ENCODE peak calls at places on chromosome 14, in five cellular contexts. W is SK-N-SH, D is K562, F is HepG2, I is GM12878. T is an unnamed sample.

GRCh38 chr14:94104731-94105130 is 5.8 kb upstream of the IFI27 start:
- DNase-seq in F (no peak), D (no peak), I (no peak), W (no peak), T (no peak)

GRCh38 chr14:30580616-30581282 is 21.8 kb downstream of the G2E3 start:
- DNase-seq in W (no peak), I (no peak), D (no peak), F (no peak), T (no peak)

GRCh38 chr14:66371776-66372175 is 114.4 kb upstream of the CCDC196 start:
- DNase-seq in W (no peak), D (no peak), F (no peak), I (no peak), T (no peak)

GRCh38 chr14:85583311-85583710 is 53.4 kb downstream of the FLRT2 start:
- DNase-seq in D (no peak), I (no peak), W (no peak), F (no peak), T (no peak)

GRCh38 chr14:77303417-77304156 is 17.1 kb downstream of the POMT2 start:
- DNase-seq in I (no peak), F (peak; percentile 89), W (no peak), D (peak; percentile 44), T (peak; percentile 20)

GRCh38 chr14:48857366-48857765 is 728.8 kb downstream of the RPS29 start:
- DNase-seq in I (no peak), D (no peak), W (no peak), F (no peak), T (no peak)

GRCh38 chr14:50003213-50004021 is 110.5 kb downstream of the ARF6 start:
- DNase-seq in W (peak; percentile 78), I (peak; percentile 60), F (peak; percentile 71), D (peak; percentile 93), T (peak; percentile 79)

GRCh38 chr14:66005899-66006434 is 480.2 kb upstream of the CCDC196 start:
- DNase-seq in I (no peak), D (no peak), F (no peak), W (no peak), T (no peak)

GRCh38 chr14:68967459-68967940 is 11.6 kb downstream of the ACTN1 start:
- DNase-seq in W (no peak), I (no peak), F (no peak), D (no peak), T (no peak)

GRCh38 chr14:85437143-85437542 is 92.8 kb upstream of the FLRT2 start:
- DNase-seq in I (no peak), F (peak; percentile 24), D (no peak), W (no peak), T (no peak)

GRCh38 chr14:60647081-60647836 is 2.0 kb downstream of the SIX1 start:
- DNase-seq in F (peak; percentile 32), I (no peak), W (no peak), D (no peak), T (no peak)
- TF ChIP-seq REST in F (no peak), I (no peak), W (peak; percentile 53), D (no peak), T (no peak)

GRCh38 chr14:89248430-89249295 is 168.4 kb downstream of the FOXN3 start:
- DNase-seq in W (peak; percentile 23), F (no peak), I (no peak), D (no peak), T (no peak)

GRCh38 chr14:89251066-89251465 is 166.0 kb downstream of the FOXN3 start:
- DNase-seq in W (no peak), F (no peak), D (no peak), I (no peak), T (no peak)

GRCh38 chr14:89249972-89250371 is 167.1 kb downstream of the FOXN3 start:
- DNase-seq in W (no peak), D (no peak), I (no peak), F (no peak), T (no peak)

GRCh38 chr14:89247457-89248122 is 169.4 kb downstream of the FOXN3 start:
- DNase-seq in F (peak; percentile 78), W (no peak), I (no peak), D (no peak), T (no peak)

GRCh38 chr14:89249296-89249565 is 167.8 kb downstream of the FOXN3 start:
- DNase-seq in D (no peak), F (no peak), W (no peak), I (no peak), T (no peak)
- TF ChIP-seq GABPA in D (no peak), F (no peak), W (no peak), I (no peak), T (no peak)

DNA sequence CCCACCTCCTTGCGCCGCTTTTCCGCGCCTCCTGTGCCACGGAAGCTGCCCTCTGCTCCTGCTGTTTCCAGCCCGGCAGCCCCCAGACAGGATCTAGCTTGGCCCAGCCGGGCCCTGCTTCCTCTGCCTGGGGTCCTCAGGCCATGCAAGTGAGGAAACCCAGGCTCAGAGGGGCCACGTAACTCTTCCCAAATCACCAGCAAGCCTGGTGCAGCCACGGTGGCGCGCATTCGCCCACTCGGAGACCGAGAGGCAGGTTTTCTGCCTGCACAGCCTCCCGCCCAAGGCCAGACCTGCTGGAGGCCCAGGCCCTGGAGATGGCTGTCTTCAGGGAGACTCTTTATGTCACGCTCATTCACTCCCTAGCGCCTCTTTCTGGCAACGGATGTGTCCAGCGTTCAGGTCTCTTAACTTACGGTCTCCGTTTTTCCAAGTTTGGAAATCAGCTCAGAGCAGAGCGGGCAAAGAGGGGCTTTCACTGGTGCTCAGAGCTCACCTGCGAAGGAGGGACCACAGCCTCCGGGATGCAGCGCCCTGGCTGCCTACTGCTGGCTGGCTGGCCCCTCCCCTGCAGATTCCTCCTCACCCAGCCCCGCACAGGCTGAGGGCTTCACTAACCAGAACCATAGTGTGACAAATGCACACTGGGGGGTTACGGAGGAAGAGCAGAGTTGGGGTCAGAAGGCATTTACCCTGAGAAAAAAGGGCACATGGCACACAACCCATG is 20.6 kb upstream of the CEP170B start:
- DNase-seq in I (no peak), W (no peak), F (no peak), D (no peak), T (no peak)
- H3K4me3 ChIP-seq in I (no peak overlapping the region), W (no peak overlapping the region), F (no peak overlapping the region), D (no peak overlapping the region), T (no peak overlapping the region)

GRCh38 chr14:53295372-53295771 is 142.2 kb upstream of the DDHD1 start:
- DNase-seq in D (no peak), I (no peak), W (no peak), F (no peak), T (no peak)

DNA sequence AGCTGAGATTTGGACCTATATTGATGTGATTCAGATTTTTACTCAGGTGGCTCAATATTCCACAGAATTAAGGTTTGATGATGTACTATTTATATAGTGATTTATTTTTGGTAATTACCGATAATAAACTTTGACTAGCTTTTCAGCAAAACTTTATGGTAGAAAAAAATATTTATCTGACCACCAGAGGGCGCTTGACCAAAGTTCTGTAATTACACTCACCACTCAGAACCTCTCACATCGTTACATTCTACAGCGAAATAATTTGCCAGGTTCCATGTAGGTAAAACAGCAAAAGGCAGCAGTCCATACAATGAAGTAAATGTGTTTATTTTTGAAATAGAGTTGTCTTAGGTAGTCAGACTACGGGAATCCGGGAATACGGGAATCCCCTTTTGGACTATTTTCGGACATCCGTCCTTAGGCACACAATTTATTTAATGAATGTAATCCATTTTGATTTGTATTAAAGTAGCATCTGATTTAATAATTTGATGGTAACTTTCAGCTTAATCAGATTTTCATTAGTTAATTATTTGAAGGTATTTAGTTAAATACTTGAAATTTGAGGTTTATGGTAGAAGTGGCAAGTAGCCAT is 143.0 kb upstream of the DDHD1 start:
- DNase-seq in I (no peak), W (peak; percentile 8), D (peak; percentile 48), F (peak; percentile 17), T (peak; percentile 12)
- TF ChIP-seq REST in I (no peak), W (no peak), D (no peak), F (no peak), T (no peak)

DNA sequence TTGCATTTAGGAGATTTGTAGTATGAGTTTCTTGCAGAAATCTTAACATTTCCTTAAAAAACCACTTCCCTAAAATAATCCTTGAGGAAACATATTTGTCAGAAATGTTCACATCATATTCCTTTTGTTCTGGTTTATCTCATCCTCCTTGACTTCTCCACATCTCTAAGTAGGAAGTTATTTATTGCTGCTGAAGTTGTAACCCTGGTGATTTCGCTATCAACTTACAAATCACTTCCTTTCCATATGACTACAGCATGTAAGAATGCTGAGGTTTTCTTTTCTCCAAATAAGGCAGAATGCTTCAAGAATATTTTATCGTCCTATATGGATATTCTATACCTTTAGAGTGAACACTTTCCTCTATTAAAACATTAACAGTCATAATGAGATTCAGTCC is 751.7 kb downstream of the NRXN3 start:
- DNase-seq in D (no peak), W (no peak), I (no peak), F (no peak), T (no peak)
- TF ChIP-seq GABPA in D (no peak), W (no peak), I (no peak), F (no peak), T (no peak)

GRCh38 chr14:37596790-37597189 is 1.4 kb downstream of the TTC6 start:
- DNase-seq in I (no peak), F (no peak), W (no peak), D (no peak), T (no peak)
- H3K4me3 ChIP-seq in I (no peak overlapping the region), F (peak overlapping the region; percentile 87), W (no peak overlapping the region), D (no peak overlapping the region), T (no peak overlapping the region)

DNA sequence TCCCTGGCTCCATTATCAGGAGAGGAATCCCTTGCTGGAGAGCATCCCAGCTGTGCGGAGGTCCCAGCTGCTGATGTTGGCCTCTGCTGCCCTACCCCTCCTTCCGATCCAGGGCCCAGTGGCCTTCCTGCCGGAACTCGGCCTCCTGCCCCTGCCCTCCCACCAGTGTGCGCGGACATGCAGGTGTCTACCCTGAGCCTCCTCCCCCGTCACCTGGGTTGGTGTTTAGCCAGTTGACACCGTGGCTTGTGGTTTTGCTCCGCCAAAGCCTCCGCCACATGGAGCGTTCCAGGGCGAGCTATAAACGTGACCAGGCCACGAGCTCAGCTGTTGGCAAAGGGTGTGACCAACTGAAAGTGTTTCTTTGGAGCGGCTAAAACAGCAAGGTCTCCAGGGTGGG is 1104.3 kb downstream of the BCL11B start:
- DNase-seq in D (no peak), F (no peak), I (no peak), W (no peak), T (no peak)
- TF ChIP-seq REST in D (no peak), F (no peak), I (no peak), W (no peak), T (no peak)

GRCh38 chr14:92460916-92461579 is 52.5 kb upstream of the RIN3 start:
- DNase-seq in F (no peak), I (peak; percentile 61), D (no peak), W (no peak), T (peak; percentile 74)
- TF ChIP-seq GABPA in F (no peak), I (no peak), D (no peak), W (no peak), T (no peak)

GRCh38 chr14:95275507-95275906 is 44.2 kb downstream of the CLMN start:
- DNase-seq in D (no peak), F (no peak), W (no peak), I (no peak), T (no peak)
- H3K4me3 ChIP-seq in D (no peak overlapping the region), F (no peak overlapping the region), W (no peak overlapping the region), I (no peak overlapping the region), T (no peak overlapping the region)

DNA sequence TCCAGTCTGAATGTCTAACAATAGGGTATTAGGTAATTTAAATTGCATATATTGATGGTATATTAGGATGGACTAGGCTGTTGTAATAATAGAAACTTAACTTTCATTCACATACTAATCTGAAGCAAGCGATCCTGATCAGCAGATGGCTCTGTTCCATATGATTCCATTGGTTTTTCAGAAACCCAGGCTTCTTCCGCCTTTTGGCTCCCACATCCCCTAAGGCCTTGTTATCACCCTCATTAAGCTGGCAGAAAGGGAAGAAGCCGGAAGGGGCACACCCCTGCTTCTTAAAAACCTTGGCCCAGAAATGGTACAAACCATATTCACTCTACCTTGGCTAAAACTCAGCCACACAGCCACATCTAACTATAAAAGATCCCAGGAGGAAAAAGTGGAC is 329.2 kb downstream of the PCNX1 start:
- DNase-seq in F (no peak), D (no peak), W (peak; percentile 71), I (no peak), T (no peak)
- TF ChIP-seq REST in F (no peak), D (no peak), W (no peak), I (no peak), T (no peak)

T was measured in HL-60.